ENCODE peak calls at places on chromosome 5, in eight cellular contexts. T is ELR; U is naive thymus-derived CD8-positive, alpha-beta T cell; S is endothelial cell; Y is H54; I is fibroblast of the aortic adventitia; P is mucosa of gallbladder; E is stimulated activated CD4-positive, alpha-beta T cell treated with anti-CD3 and anti-CD28 coated beads, Interleukin-1b, Interleukin-23, amount 100 ng/mL, for 1 hour. H is an unnamed sample.

GRCh38 chr5:113825143-113825542 is 311.6 kb downstream of the YTHDC2 start:
- DNase-seq in T (no peak), U (no peak), S (no peak), Y (no peak), I (no peak), P (no peak), E (no peak), H (no peak)

GRCh38 chr5:127892467-127893207 is 189.4 kb downstream of the CCDC192 start:
- DNase-seq in T (peak; percentile 65), U (no peak), S (no peak), Y (no peak), I (peak; percentile 89), P (no peak), E (no peak), H (no peak)

GRCh38 chr5:151156732-151157402 is 712 bp downstream of the ANXA6 start:
- DNase-seq in T (peak; percentile 64), U (no peak), S (peak; percentile 29), Y (no peak), I (no peak), P (no peak), E (no peak), H (peak; percentile 32)

GRCh38 chr5:143309661-143310431 is 93.6 kb downstream of the NR3C1 start:
- DNase-seq in T (peak; percentile 12), U (no peak), S (no peak), Y (no peak), I (peak; percentile 58), P (no peak), E (no peak), H (no peak)

GRCh38 chr5:2403296-2403695 is 348.2 kb downstream of the IRX2 start:
- DNase-seq in T (no peak), U (no peak), S (no peak), Y (no peak), I (no peak), P (no peak), E (no peak), H (no peak)

GRCh38 chr5:179167871-179168451 is 107.8 kb downstream of the ZNF354C start:
- DNase-seq in T (no peak), U (no peak), S (no peak), Y (no peak), I (no peak), P (no peak), E (no peak), H (no peak)

GRCh38 chr5:140631831-140632365 is 1.1 kb downstream of the CD14 start:
- DNase-seq in T (no peak), U (peak; percentile 25), S (no peak), Y (no peak), I (no peak), P (peak; percentile 27), E (no peak), H (no peak)

GRCh38 chr5:108953940-108954339 is 206.2 kb downstream of the FER start:
- DNase-seq in T (no peak), U (no peak), S (no peak), Y (no peak), I (no peak), P (no peak), E (no peak), H (no peak)

GRCh38 chr5:23305055-23305454 is 202.4 kb upstream of the PRDM9 start:
- DNase-seq in T (no peak), U (no peak), S (no peak), Y (no peak), I (no peak), P (no peak), E (no peak), H (no peak)

GRCh38 chr5:127288676-127289075 is 1.9 kb upstream of the MEGF10 start:
- DNase-seq in T (no peak), U (no peak), S (no peak), Y (no peak), I (no peak), P (no peak), E (no peak), H (no peak)

GRCh38 chr5:131109540-131110255 is 55.4 kb downstream of the HINT1 start:
- DNase-seq in T (peak; percentile 61), U (no peak), S (peak; percentile 47), Y (peak; percentile 19), I (peak; percentile 62), P (peak; percentile 20), E (no peak), H (no peak)

GRCh38 chr5:101473483-101473882 is 570.4 kb upstream of the ST8SIA4 start:
- DNase-seq in T (peak; percentile 36), U (no peak), S (no peak), Y (no peak), I (peak; percentile 3), P (no peak), E (no peak), H (no peak)